ENCODE peak calls at places on chromosomes 4 and X, in five cellular contexts. Q is activated CD8-positive, alpha-beta T cell treated with anti-CD3 and anti-CD28 coated beads, Interleukin-2, amount 10 ng/mL, durations not matched to agents 7 days and 5 days; G is CD8-positive, alpha-beta memory T cell; D is lung; J is brain microvascular endothelial cell. Y is an unnamed sample.

GRCh38 chr4:38865445-38865844 is 2.2 kb upstream of the FAM114A1 start:
- DNase-seq in Q (no peak), G (no peak), D (no peak), J (no peak), Y (no peak)

GRCh38 chr4:30719363-30720020 is 677 bp upstream of the PCDH7 start:
- DNase-seq in Q (no peak), G (no peak), D (no peak), J (peak), Y (no peak)

GRCh38 chr4:110487873-110488272 is 11.9 kb downstream of the ENPEP start:
- DNase-seq in Q (no peak), G (no peak), D (no peak), J (no peak), Y (peak)

GRCh38 chr4:156896536-156896935 is 75.1 kb downstream of the PDGFC start:
- DNase-seq in Q (no peak), G (no peak), D (no peak), J (no peak), Y (peak)

GRCh38 chrX:8879750-8880149 is 78.6 kb upstream of the FAM9A start:
- DNase-seq in Q (peak), G (peak), D (no peak), J (peak), Y (no peak)

GRCh38 chrX:74449322-74449936 is 28.1 kb downstream of the SLC16A2 start:
- DNase-seq in Q (no peak), G (no peak), D (no peak), J (no peak), Y (peak)

GRCh38 chrX:534804-535203 is 95.8 kb upstream of the SHOX start:
- DNase-seq in Q (no peak), G (no peak), D (no peak), J (no peak), Y (no peak)

GRCh38 chr4:140252742-140253555 is 99.0 kb upstream of the MAML3 start:
- DNase-seq in Q (peak), G (peak), D (peak), J (peak), Y (peak)

GRCh38 chrX:132413459-132413858 is 75.4 kb downstream of the MBNL3 start:
- DNase-seq in Q (no peak), G (no peak), D (no peak), J (no peak), Y (peak)

GRCh38 chr4:165294907-165295306 is 32.6 kb upstream of the MSMO1 start:
- DNase-seq in Q (peak), G (no peak), D (no peak), J (no peak), Y (no peak)

GRCh38 chr4:78661086-78661690 is 109.6 kb downstream of the ANXA3 start:
- DNase-seq in Q (no peak), G (no peak), D (no peak), J (no peak), Y (no peak)

GRCh38 chrX:125736008-125736729 is 416.5 kb downstream of the TEX13C start:
- DNase-seq in Q (no peak), G (no peak), D (no peak), J (no peak), Y (no peak)

GRCh38 chrX:12115377-12115776 is 22.9 kb upstream of the FRMPD4 start:
- DNase-seq in Q (no peak), G (no peak), D (no peak), J (no peak), Y (no peak)

GRCh38 chrX:6074532-6074931 is 154.1 kb downstream of the NLGN4X start:
- DNase-seq in Q (no peak), G (no peak), D (no peak), J (no peak), Y (no peak)

GRCh38 chr4:127143460-127144190 is 489.1 kb upstream of the INTU start:
- DNase-seq in Q (no peak), G (no peak), D (no peak), J (no peak), Y (peak)

GRCh38 chrX:45154033-45154360 is 46.7 kb downstream of the DIPK2B start:
- DNase-seq in Q (no peak), G (no peak), D (no peak), J (no peak), Y (no peak)

GRCh38 chr4:125658773-125659172 is 344.0 kb downstream of the FAT4 start:
- DNase-seq in Q (no peak), G (no peak), D (no peak), J (no peak), Y (no peak)

GRCh38 chrX:70171636-70172035 is 5.6 kb upstream of the DGAT2L6 start:
- DNase-seq in Q (no peak), G (no peak), D (no peak), J (no peak), Y (peak)

GRCh38 chr4:94357624-94358023 is 15.0 kb upstream of the HPGDS start:
- DNase-seq in Q (no peak), G (no peak), D (no peak), J (peak), Y (no peak)

GRCh38 chrX:39029221-39029620 is 228.0 kb downstream of the MID1IP1 start:
- DNase-seq in Q (no peak), G (no peak), D (no peak), J (no peak), Y (no peak)

GRCh38 chrX:154321624-154322023 is 26.0 kb downstream of the TKTL1 start:
- DNase-seq in Q (no peak), G (no peak), D (no peak), J (no peak), Y (peak)

GRCh38 chrX:120769576-120770341 is 105.9 kb downstream of the CT47B1 start:
- DNase-seq in Q (peak), G (no peak), D (no peak), J (peak), Y (peak)

GRCh38 chr4:95167809-95168208 is 381.0 kb downstream of the UNC5C start:
- DNase-seq in Q (no peak), G (no peak), D (no peak), J (no peak), Y (no peak)

Y was measured in renal cortical epithelial cell.